ENCODE peak calls at places on chromosomes 2 and 18, in ten cellular contexts. L, O, V, Q, S, T, X, I, G and U are unnamed samples.
A peak's percentile ranks its signal among the peaks of the same experiment; 100 is the strongest.

GRCh38 chr2:723761-724160 is 46.6 kb upstream of the TMEM18 start:
- DNase-seq in S (no peak), L (no peak), V (no peak), X (no peak), Q (no peak), O (no peak), G (no peak), I (no peak), T (no peak), U (no peak)

GRCh38 chr18:77141401-77142118 is 9.0 kb upstream of the MBP start:
- DNase-seq in X (no peak), L (no peak), T (no peak), Q (no peak), O (no peak), S (no peak), G (no peak), V (no peak), I (no peak), U (no peak)

GRCh38 chr2:169462896-169463695 is 16.2 kb upstream of the BBS5 start:
- DNase-seq in X (no peak), T (no peak), Q (no peak), S (peak; percentile 83), O (no peak), V (no peak), L (no peak), G (peak; percentile 91), I (peak; percentile 53), U (peak; percentile 29)

GRCh38 chr2:216549926-216550690 is 51.5 kb downstream of the RPL37A start:
- DNase-seq in X (no peak), T (no peak), G (no peak), O (peak; percentile 18), V (no peak), S (no peak), Q (peak; percentile 62), I (no peak), L (no peak), U (no peak)

GRCh38 chr2:28390241-28390856 is 2.3 kb upstream of the FOSL2 start:
- DNase-seq in S (peak; percentile 98), I (peak; percentile 81), X (peak; percentile 82), Q (peak; percentile 75), L (peak; percentile 92), O (peak; percentile 66), V (peak; percentile 92), T (peak; percentile 96), G (peak; percentile 94), U (peak; percentile 88)

GRCh38 chr2:65545818-65546217 is 113.4 kb upstream of the SPRED2 start:
- DNase-seq in I (no peak), L (no peak), S (peak; percentile 13), X (peak; percentile 77), G (no peak), V (no peak), T (no peak), Q (no peak), O (no peak), U (no peak)

GRCh38 chr2:157182204-157182709 is 75.2 kb upstream of the GALNT5 start:
- DNase-seq in T (no peak), L (no peak), X (no peak), S (peak; percentile 45), V (no peak), O (no peak), Q (no peak), G (peak; percentile 12), I (no peak), U (no peak)

GRCh38 chr2:223529676-223530075 is 72.5 kb downstream of the SCG2 start:
- DNase-seq in O (no peak), Q (no peak), G (no peak), I (peak; percentile 19), T (no peak), L (no peak), S (no peak), X (no peak), V (no peak), U (no peak)

GRCh38 chr2:38113036-38113435 is 37.1 kb upstream of the CYP1B1 start:
- DNase-seq in T (no peak), Q (no peak), L (no peak), O (no peak), I (no peak), X (peak; percentile 33), V (no peak), G (no peak), S (no peak), U (no peak)

GRCh38 chr18:9742588-9743131 is 34.6 kb downstream of the RAB31 start:
- DNase-seq in T (peak; percentile 27), O (no peak), Q (no peak), I (no peak), L (no peak), X (peak; percentile 54), G (peak; percentile 68), V (no peak), S (peak; percentile 54), U (no peak)

GRCh38 chr2:26568076-26568890 is 72.9 kb downstream of the CIB4 start:
- DNase-seq in O (no peak), G (no peak), T (no peak), L (no peak), X (no peak), S (no peak), V (no peak), Q (no peak), I (no peak), U (no peak)

GRCh38 chr2:174499365-174499764 is 12.5 kb upstream of the GPR155 start:
- DNase-seq in O (no peak), L (no peak), I (no peak), G (no peak), Q (no peak), X (no peak), S (no peak), T (no peak), V (no peak), U (peak; percentile 50)

GRCh38 chr2:177735318-177735803 is 337.2 kb downstream of the PDE11A start:
- DNase-seq in L (no peak), X (no peak), Q (no peak), G (no peak), O (no peak), T (no peak), V (no peak), I (no peak), S (no peak), U (no peak)
- TF ChIP-seq CTCF in L (no peak), X (no peak), Q (peak; percentile 34), G (no peak), O (no peak), T (no peak), V (no peak), I (no peak), S (no peak), U (no peak)

GRCh38 chr2:2020897-2021296 is 276.6 kb upstream of the PXDN start:
- DNase-seq in X (no peak), L (no peak), T (no peak), I (no peak), S (no peak), Q (no peak), V (no peak), G (no peak), O (no peak), U (no peak)
- TF ChIP-seq CTCF in X (no peak), L (no peak), T (no peak), I (no peak), S (no peak), Q (no peak), V (no peak), G (no peak), O (no peak), U (no peak)

DNA sequence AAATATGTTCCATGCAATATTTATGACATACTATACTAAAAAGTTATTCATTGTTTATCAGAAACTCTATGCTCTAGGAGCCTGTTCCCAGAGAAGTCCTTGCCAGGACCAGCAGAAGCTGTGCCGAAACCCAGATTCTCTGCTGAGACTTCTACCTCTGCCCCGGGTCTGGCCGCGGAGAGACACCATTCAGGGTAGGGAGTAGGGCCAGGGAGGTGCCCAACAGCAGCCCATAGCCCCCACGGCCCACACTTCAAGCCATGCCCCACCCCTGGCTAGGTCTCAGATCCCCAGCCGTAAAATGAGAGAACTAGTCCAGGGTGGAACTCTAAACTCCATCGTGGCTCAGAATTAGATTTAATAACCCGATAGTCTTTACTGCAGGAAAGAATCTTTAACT is 102.9 kb downstream of the ZFP36L2 start:
- DNase-seq in O (no peak), G (no peak), I (no peak), T (no peak), S (no peak), X (no peak), L (no peak), V (no peak), Q (no peak), U (no peak)
- TF ChIP-seq CTCF in O (no peak), G (no peak), I (no peak), T (no peak), S (no peak), X (no peak), L (no peak), V (no peak), Q (no peak), U (no peak)

GRCh38 chr2:128314348-128315121 is 4.1 kb downstream of the HS6ST1 start:
- DNase-seq in V (no peak), G (no peak), Q (no peak), I (no peak), S (no peak), O (no peak), L (peak; percentile 31), T (peak; percentile 57), X (no peak), U (peak; percentile 16)

GRCh38 chr2:128312411-128312810 is 6.3 kb downstream of the HS6ST1 start:
- DNase-seq in I (no peak), Q (no peak), T (no peak), O (no peak), X (no peak), L (peak; percentile 28), G (no peak), V (no peak), S (no peak), U (no peak)

GRCh38 chr2:128314026-128314347 is 4.7 kb downstream of the HS6ST1 start:
- DNase-seq in Q (no peak), I (no peak), O (no peak), S (no peak), G (no peak), V (no peak), X (no peak), T (peak; percentile 28), L (no peak), U (peak; percentile 22)

GRCh38 chr2:128311755-128312341 is 6.8 kb downstream of the HS6ST1 start:
- DNase-seq in X (no peak), O (no peak), I (no peak), T (peak; percentile 57), V (no peak), S (no peak), Q (peak; percentile 23), L (peak; percentile 35), G (no peak), U (peak; percentile 13)

DNA sequence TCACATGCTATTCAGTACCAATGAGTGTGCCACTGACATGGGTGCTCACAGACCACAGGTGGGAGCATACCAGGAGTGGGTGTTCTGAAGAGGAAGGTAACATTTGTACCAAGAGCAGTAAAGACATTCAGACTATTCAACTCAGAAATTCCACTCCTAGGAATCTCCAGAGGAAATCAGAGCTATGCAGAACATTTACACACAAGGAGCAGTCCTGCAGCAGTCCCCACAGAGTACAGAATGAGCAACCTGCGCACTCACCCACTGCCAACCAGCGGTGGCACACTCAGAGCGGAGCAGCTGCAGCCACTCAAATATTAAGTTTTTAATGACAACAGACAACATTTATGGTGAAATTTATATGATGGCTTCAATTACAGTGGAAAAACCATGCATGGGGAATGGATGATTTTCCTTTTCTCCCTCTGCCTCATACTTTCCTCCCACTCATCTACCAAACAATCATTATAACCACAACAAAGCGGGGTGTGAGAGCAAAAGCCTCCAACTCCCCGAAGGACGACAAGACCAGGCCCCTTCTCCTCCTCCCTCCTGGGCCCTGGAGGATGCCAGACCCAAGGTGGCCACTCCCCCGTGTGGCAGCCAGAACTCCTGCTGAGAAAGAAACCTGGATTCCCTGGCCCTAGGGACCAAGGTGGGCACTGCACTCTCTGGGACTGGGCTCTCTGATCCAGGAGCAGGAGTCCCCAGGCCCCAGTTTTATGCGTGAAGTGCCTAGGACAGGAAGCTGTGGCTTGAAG is 5.4 kb downstream of the HS6ST1 start:
- DNase-seq in T (peak; percentile 54), I (no peak), G (no peak), V (no peak), X (no peak), O (no peak), Q (peak; percentile 39), L (peak; percentile 40), S (peak; percentile 60), U (peak; percentile 29)
- TF ChIP-seq CTCF in T (no peak), I (peak; percentile 51), G (peak; percentile 42), V (no peak), X (peak; percentile 45), O (peak; percentile 9), Q (peak; percentile 52), L (peak; percentile 12), S (peak; percentile 43), U (no peak)